ENCODE peak calls at places on chromosomes 3 and 15, in eight cellular contexts. H is astrocyte of the spinal cord, S is PC-3, G is AG04450, P is ovary, R is epithelial cell of esophagus, C is body of pancreas, N is A549. F is an unnamed sample.
A peak's percentile ranks its signal among the peaks of the same experiment; 100 is the strongest.

GRCh38 chr3:77039606-77040553 is at the start of gene ROBO2:
- DNase-seq in R (peak; percentile 54), P (peak; percentile 73), N (no peak), C (peak; percentile 25), S (no peak), G (no peak), H (peak; percentile 22), F (no peak)

GRCh38 chr15:70245932-70246622 is 148.4 kb upstream of the TLE3 start:
- DNase-seq in N (peak; percentile 62), C (peak; percentile 65), S (peak; percentile 71), P (peak; percentile 51), R (peak; percentile 60), G (no peak), H (peak; percentile 38), F (no peak)

GRCh38 chr3:108755686-108756085 is 1.5 kb downstream of the RETNLB start:
- DNase-seq in C (no peak), G (no peak), R (no peak), N (no peak), S (no peak), P (no peak), H (no peak), F (no peak)

GRCh38 chr3:124664804-124665203 is 65.4 kb upstream of the UMPS start:
- DNase-seq in R (no peak), H (no peak), G (no peak), N (no peak), P (no peak), C (peak; percentile 85), S (no peak), F (no peak)

GRCh38 chr3:53162672-53163458 is 1.9 kb downstream of the PRKCD start:
- DNase-seq in G (no peak), P (no peak), R (peak; percentile 37), C (peak; percentile 47), N (no peak), S (peak; percentile 17), H (no peak), F (no peak)

GRCh38 chr15:49154359-49154758 is 1.0 kb downstream of the COPS2 start:
- DNase-seq in G (no peak), S (no peak), P (no peak), C (no peak), R (peak; percentile 29), N (no peak), H (no peak), F (no peak)

GRCh38 chr3:184795493-184796198 is 16.3 kb upstream of the VPS8 start:
- DNase-seq in C (no peak), N (no peak), P (no peak), H (no peak), G (no peak), R (no peak), S (no peak), F (no peak)

GRCh38 chr3:155604967-155605366 is 139.9 kb downstream of the PLCH1 start:
- DNase-seq in G (no peak), C (no peak), S (no peak), P (no peak), R (no peak), N (no peak), H (no peak), F (no peak)

GRCh38 chr3:11726146-11726545 is 82.4 kb upstream of the VGLL4 start:
- DNase-seq in G (no peak), H (no peak), R (no peak), P (no peak), N (no peak), S (no peak), C (no peak), F (no peak)

GRCh38 chr15:100720406-100720967 is 118.1 kb downstream of the ASB7 start:
- DNase-seq in N (no peak), G (no peak), P (no peak), H (no peak), C (no peak), R (no peak), S (no peak), F (no peak)

GRCh38 chr3:27166888-27167287 is 202.3 kb downstream of the NEK10 start:
- DNase-seq in N (no peak), S (peak; percentile 46), H (peak; percentile 95), C (peak; percentile 3), P (no peak), G (peak; percentile 68), R (peak; percentile 19), F (no peak)

GRCh38 chr3:167740961-167741587 is 5.6 kb downstream of the SERPINI1 start:
- DNase-seq in H (peak; percentile 50), G (no peak), P (no peak), S (peak; percentile 59), C (peak; percentile 42), R (peak; percentile 48), N (peak; percentile 7), F (peak; percentile 47)

GRCh38 chr3:195095035-195095703 is 175.8 kb downstream of the XXYLT1 start:
- DNase-seq in S (no peak), C (no peak), R (no peak), H (no peak), G (no peak), P (no peak), N (no peak), F (no peak)

GRCh38 chr3:11850003-11850402 is 3.3 kb upstream of the TAMM41 start:
- DNase-seq in N (no peak), H (no peak), R (no peak), P (no peak), S (no peak), G (no peak), C (no peak), F (no peak)

GRCh38 chr15:48541659-48542334 is 103.7 kb downstream of the FBN1 start:
- DNase-seq in S (peak; percentile 32), G (no peak), N (no peak), P (no peak), H (peak; percentile 88), R (peak; percentile 76), C (no peak), F (peak; percentile 27)

GRCh38 chr3:185717121-185717520 is 107.7 kb downstream of the IGF2BP2 start:
- DNase-seq in G (peak; percentile 72), R (peak; percentile 81), N (no peak), H (peak; percentile 84), C (peak; percentile 13), S (no peak), P (no peak), F (peak; percentile 39)

GRCh38 chr3:107718547-107718946 is 195.8 kb downstream of the BBX start:
- DNase-seq in N (no peak), S (no peak), C (no peak), G (no peak), R (no peak), P (no peak), H (no peak), F (no peak)

GRCh38 chr15:94631608-94632007 is 400.2 kb downstream of the MCTP2 start:
- DNase-seq in P (no peak), C (no peak), H (no peak), R (no peak), G (no peak), S (no peak), N (no peak), F (no peak)

GRCh38 chr15:44775923-44776322 is 39.6 kb downstream of the TRIM69 start:
- DNase-seq in C (no peak), N (no peak), S (no peak), R (peak; percentile 83), P (no peak), H (no peak), G (no peak), F (no peak)

GRCh38 chr3:186307594-186307993 is 54.4 kb downstream of the DGKG start:
- DNase-seq in P (no peak), S (peak; percentile 59), R (peak; percentile 65), H (peak; percentile 55), G (peak; percentile 18), C (no peak), N (no peak), F (peak; percentile 38)

DNA sequence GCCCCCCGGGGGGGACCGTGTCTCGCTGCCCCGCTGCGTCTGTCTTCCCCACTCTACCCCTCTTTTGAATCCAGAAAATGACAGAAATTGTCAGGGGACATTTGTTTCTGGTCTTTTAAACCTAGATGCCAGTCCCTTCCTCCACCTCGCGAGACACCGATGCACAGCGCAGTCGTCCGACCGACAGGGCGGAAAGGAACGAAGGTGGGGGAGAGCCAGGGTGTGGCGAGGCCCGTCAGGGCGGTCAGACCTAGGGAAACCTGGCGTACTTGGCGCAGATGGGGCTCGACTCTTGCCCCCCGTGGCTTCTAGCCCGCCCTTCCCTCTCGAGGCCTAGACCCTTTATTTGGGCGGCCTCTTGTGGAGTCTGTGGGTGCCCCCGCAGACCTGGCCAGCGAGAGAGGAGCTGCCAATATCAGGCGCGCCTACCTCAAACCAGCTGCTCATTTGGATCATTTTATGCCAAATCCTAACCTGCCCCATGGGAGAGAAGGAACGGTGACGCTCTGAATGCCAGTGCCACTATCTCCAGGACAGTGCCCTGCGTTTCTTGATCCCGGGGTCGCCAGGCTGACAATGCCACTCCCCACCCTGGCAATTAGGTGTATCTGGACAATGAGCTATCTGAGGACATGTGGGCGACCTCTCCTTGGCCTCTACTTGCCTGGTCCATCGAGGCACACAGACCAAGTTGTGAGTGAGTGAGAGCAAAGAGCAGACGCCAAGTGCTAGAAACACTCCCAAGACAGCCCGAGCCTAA is 500 bp upstream of the RAB6B start:
- DNase-seq in R (peak; percentile 10), P (no peak), H (peak; percentile 10), G (no peak), N (no peak), C (no peak), S (no peak), F (no peak)
- H3K4me3 ChIP-seq in R (peak overlapping the region; percentile 34), P (peak overlapping the region; percentile 51), H (peak overlapping the region; percentile 64), G (peak overlapping the region; percentile 68), N (peak overlapping the region; percentile 72), C (peak overlapping the region; percentile 37), S (peak overlapping the region; percentile 74), F (peak overlapping the region; percentile 76)

DNA sequence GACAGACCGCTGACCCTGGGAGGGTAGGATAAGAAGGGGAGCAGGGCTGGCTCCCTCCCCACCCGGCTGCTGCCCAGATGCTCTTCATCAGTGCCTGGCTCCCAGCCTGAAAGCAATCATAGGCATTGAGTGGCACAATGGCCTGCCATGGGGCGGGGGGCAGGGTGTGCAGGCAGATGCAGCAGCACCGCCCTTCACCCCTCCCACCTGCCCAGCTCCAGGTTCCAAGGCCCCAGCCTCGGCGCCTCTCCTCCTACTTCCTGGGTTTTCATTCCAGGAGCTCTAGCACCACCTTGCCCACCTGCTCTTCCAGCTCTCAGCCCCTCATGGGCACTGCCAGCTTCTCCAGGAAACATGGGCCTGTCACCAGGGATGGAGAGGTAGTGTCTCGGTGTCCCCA is 101.7 kb downstream of the MEGF11 start:
- DNase-seq in H (no peak), R (no peak), C (no peak), S (no peak), G (no peak), P (no peak), N (no peak), F (no peak)
- H3K4me3 ChIP-seq in H (no peak overlapping the region), R (no peak overlapping the region), C (no peak overlapping the region), S (no peak overlapping the region), G (no peak overlapping the region), P (no peak overlapping the region), N (no peak overlapping the region), F (no peak overlapping the region)

DNA sequence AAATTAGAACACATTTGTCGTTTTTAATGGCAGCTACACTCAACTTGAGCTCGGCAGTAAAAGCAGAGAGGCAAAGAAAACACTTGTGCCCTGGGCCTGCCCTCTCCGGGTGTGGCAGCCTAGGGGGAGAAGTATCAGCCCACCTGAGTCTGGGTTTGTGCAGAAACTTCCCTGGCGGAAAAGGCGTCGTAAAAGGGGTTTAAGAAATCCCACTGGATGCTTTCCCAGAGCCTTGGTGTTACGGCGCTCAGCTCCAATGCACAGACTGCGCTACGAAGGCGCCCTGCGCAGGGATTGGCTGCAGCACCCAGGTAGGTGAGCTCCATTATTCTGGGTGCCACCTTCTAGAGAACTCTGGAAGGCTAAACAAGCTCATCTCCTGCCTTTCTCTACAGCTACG is 461.5 kb upstream of the NR2F2 start:
- DNase-seq in N (no peak), R (no peak), H (no peak), S (no peak), P (no peak), C (no peak), G (no peak), F (no peak)
- H3K4me3 ChIP-seq in N (no peak overlapping the region), R (no peak overlapping the region), H (no peak overlapping the region), S (no peak overlapping the region), P (no peak overlapping the region), C (no peak overlapping the region), G (no peak overlapping the region), F (no peak overlapping the region)

GRCh38 chr15:73081321-73081958 is 29.2 kb downstream of the NEO1 start:
- DNase-seq in N (peak; percentile 28), H (peak; percentile 61), R (peak; percentile 68), S (peak; percentile 61), G (peak; percentile 26), C (peak; percentile 49), P (no peak), F (peak; percentile 65)
- H3K4me3 ChIP-seq in N (no peak overlapping the region), H (no peak overlapping the region), R (no peak overlapping the region), S (no peak overlapping the region), G (no peak overlapping the region), C (no peak overlapping the region), P (no peak overlapping the region), F (no peak overlapping the region)